ENCODE peak calls at places on chromosomes 3 and 15, in four cellular contexts. N is right atrium auricular region, Z is colonic mucosa, S is HepG2. Q is an unnamed sample.

GRCh38 chr15:65249641-65250040 is 37.0 kb downstream of the PARP16 start:
- DNase-seq in N (no peak), Z (no peak), S (no peak), Q (no peak)

GRCh38 chr3:68666409-68667193 is 265.7 kb downstream of the TAFA4 start:
- DNase-seq in N (no peak), Z (no peak), S (no peak), Q (peak; percentile 11)

GRCh38 chr3:4290272-4290893 is 12.8 kb upstream of the SETMAR start:
- DNase-seq in N (no peak), Z (peak; percentile 37), S (peak; percentile 10), Q (peak; percentile 57)

GRCh38 chr15:41914406-41914805 is 20.6 kb upstream of the SPTBN5 start:
- DNase-seq in N (no peak), Z (no peak), S (no peak), Q (no peak)

GRCh38 chr15:93826798-93827197 is 404.6 kb upstream of the MCTP2 start:
- DNase-seq in N (no peak), Z (no peak), S (no peak), Q (no peak)

GRCh38 chr3:79473993-79474392 is 293.8 kb downstream of the ROBO1 start:
- DNase-seq in N (no peak), Z (no peak), S (no peak), Q (no peak)

GRCh38 chr3:100875239-100875638 is 118.0 kb downstream of the ABI3BP start:
- DNase-seq in N (no peak), Z (peak; percentile 65), S (no peak), Q (no peak)

GRCh38 chr3:26719148-26719547 is 96.6 kb downstream of the LRRC3B start:
- DNase-seq in N (no peak), Z (no peak), S (no peak), Q (no peak)

GRCh38 chr15:101810905-101811304 is 1.1 kb upstream of the OR4F15 start:
- DNase-seq in N (no peak), Z (no peak), S (no peak), Q (no peak)

GRCh38 chr3:137509354-137510045 is 254.6 kb upstream of the SOX14 start:
- DNase-seq in N (no peak), Z (no peak), S (peak; percentile 50), Q (peak; percentile 28)

GRCh38 chr3:186411994-186412393 is 50.0 kb upstream of the DGKG start:
- DNase-seq in N (no peak), Z (no peak), S (no peak), Q (no peak)

GRCh38 chr3:79167651-79168416 is 600.0 kb downstream of the ROBO1 start:
- DNase-seq in N (no peak), Z (no peak), S (no peak), Q (no peak)

GRCh38 chr15:28125673-28126651 is 26.8 kb upstream of the OCA2 start:
- DNase-seq in N (no peak), Z (no peak), S (peak; percentile 37), Q (peak; percentile 14)

GRCh38 chr15:38860682-38861081 is 296.1 kb upstream of the RASGRP1 start:
- DNase-seq in N (no peak), Z (no peak), S (no peak), Q (no peak)

DNA sequence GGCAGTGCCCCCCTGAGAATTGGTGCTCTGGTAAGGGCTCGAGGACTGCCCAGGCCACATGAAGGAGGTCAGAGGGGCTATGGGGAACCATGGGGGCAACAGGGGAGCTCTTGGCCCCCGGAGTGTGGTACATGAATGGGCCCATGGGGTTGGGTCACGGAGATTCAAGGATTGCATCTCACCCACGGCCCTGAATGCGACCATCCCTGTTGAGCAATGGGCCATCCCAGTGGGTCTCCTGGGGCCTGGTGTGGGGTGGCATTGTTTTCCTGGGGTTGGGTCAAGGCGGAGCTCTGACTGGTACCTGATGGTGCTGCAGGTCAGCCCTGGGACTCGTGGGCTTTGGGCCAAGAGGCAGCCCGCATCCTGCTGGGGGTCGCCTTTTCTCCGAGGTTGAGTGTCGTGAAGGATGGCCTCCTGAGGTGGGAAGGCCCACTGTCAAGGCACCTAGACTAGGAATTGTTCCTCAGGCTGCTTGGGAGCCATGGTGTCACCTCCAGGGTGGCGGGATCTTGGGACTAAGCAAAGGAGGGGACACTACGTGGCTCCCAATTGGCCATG is 198.3 kb downstream of the UBE3A start:
- DNase-seq in N (no peak), Z (no peak), S (no peak), Q (no peak)
- H3K9me3 ChIP-seq in N (no peaks in the 10 kb centered on the region), Z (no peaks in the 10 kb centered on the region), S (peaks cover 97% of the 10 kb centered on the region), Q (peaks cover 1% of the 10 kb centered on the region)

DNA sequence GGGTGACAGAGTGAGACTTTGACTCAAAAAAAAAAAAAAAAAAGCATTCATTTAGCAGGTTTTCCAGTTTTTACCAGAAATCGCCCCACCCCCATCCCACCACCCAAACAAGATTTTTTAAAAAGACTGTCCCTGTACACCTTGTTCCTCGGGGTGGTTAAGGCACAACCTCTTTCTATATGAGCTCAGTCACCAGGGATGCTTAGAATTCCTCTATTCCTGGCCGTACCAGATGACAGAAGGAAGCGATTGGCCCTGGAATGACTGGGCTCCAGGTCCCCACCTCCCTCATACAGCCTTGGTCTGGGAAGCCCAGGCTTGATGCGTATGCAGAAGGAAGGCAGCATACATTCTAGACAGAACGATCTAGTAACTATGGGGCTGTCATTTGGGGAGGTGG is 25.6 kb downstream of the IDH2 start:
- DNase-seq in N (no peak), Z (no peak), S (no peak), Q (no peak)
- H3K9me3 ChIP-seq in N (no peaks in the 10 kb centered on the region), Z (no peaks in the 10 kb centered on the region), S (no peaks in the 10 kb centered on the region), Q (no peaks in the 10 kb centered on the region)

GRCh38 chr15:25242957-25243799 is 195.6 kb downstream of the UBE3A start:
- DNase-seq in N (peak; percentile 40), Z (no peak), S (no peak), Q (peak; percentile 1)
- H3K9me3 ChIP-seq in N (no peaks in the 10 kb centered on the region), Z (no peaks in the 10 kb centered on the region), S (peaks cover 96% of the 10 kb centered on the region), Q (peaks cover 3% of the 10 kb centered on the region)

GRCh38 chr15:85453144-85453872 is 72.9 kb downstream of the AKAP13 start:
- DNase-seq in N (no peak), Z (no peak), S (no peak), Q (no peak)
- H3K9me3 ChIP-seq in N (no peaks in the 10 kb centered on the region), Z (no peaks in the 10 kb centered on the region), S (peaks cover 22% of the 10 kb centered on the region), Q (peaks cover 23% of the 10 kb centered on the region)

GRCh38 chr15:25184356-25185155 is 229.8 kb downstream of the SNRPN start:
- DNase-seq in N (no peak), Z (no peak), S (no peak), Q (no peak)
- H3K9me3 ChIP-seq in N (peaks cover 5% of the 10 kb centered on the region), Z (no peaks in the 10 kb centered on the region), S (peaks cover 99% of the 10 kb centered on the region), Q (peaks cover 2% of the 10 kb centered on the region)

GRCh38 chr3:14393440-14394111 is 8.8 kb upstream of the SLC6A6 start:
- DNase-seq in N (no peak), Z (no peak), S (no peak), Q (no peak)
- H3K9me3 ChIP-seq in N (no peaks in the 10 kb centered on the region), Z (no peaks in the 10 kb centered on the region), S (no peaks in the 10 kb centered on the region), Q (no peaks in the 10 kb centered on the region)

Q was measured in HAP-1.